ENCODE peak calls at places on chromosomes 1 and 21, in four cellular contexts. Z, R, U and M are unnamed samples.

GRCh38 chr1:247357781-247358211 is 26.1 kb upstream of the ZNF496 start:
- DNase-seq in Z (no peak), R (no peak), U (no peak), M (peak; percentile 70)

GRCh38 chr1:168199056-168199455 is 20.3 kb downstream of the TIPRL start:
- DNase-seq in U (no peak), R (no peak), Z (no peak), M (no peak)

GRCh38 chr1:202571719-202572339 is 138.4 kb downstream of the SYT2 start:
- DNase-seq in R (no peak), U (no peak), Z (no peak), M (no peak)

GRCh38 chr21:33027401-33028185 is 1.9 kb downstream of the OLIG2 start:
- DNase-seq in R (no peak), Z (no peak), U (no peak), M (no peak)

GRCh38 chr1:57018119-57018518 is 52.3 kb upstream of the C8B start:
- DNase-seq in U (no peak), R (no peak), Z (no peak), M (no peak)

GRCh38 chr1:38817958-38818705 is 41.4 kb downstream of the RRAGC start:
- DNase-seq in Z (no peak), U (no peak), R (peak; percentile 81), M (no peak)

GRCh38 chr1:204366759-204367158 is 7.0 kb upstream of the PLEKHA6 start:
- DNase-seq in R (no peak), U (no peak), Z (no peak), M (no peak)

GRCh38 chr1:235411489-235412486 is 44.6 kb downstream of the TBCE start:
- DNase-seq in R (no peak), Z (no peak), U (no peak), M (no peak)

GRCh38 chr1:20936621-20937020 is 149.5 kb upstream of the HP1BP3 start:
- DNase-seq in R (no peak), U (no peak), Z (no peak), M (no peak)

GRCh38 chr1:78839704-78840277 is 166.7 kb downstream of the ADGRL4 start:
- DNase-seq in Z (no peak), U (no peak), R (peak; percentile 17), M (no peak)

GRCh38 chr1:241888232-241888631 is 40.2 kb downstream of the EXO1 start:
- DNase-seq in U (no peak), R (no peak), Z (no peak), M (peak; percentile 29)

GRCh38 chr1:36639461-36639860 is 156.7 kb upstream of the CSF3R start:
- DNase-seq in Z (no peak), U (no peak), R (no peak), M (no peak)

GRCh38 chr1:117210831-117211261 is at the start of gene VTCN1:
- DNase-seq in Z (no peak), R (no peak), U (no peak), M (peak; percentile 55)

GRCh38 chr1:184622136-184622823 is 132.4 kb downstream of the EDEM3 start:
- DNase-seq in U (peak; percentile 62), R (no peak), Z (peak; percentile 90), M (peak; percentile 58)

GRCh38 chr1:53349968-53350852 is 22.3 kb upstream of the LRP8 start:
- DNase-seq in U (no peak), R (peak; percentile 1), Z (no peak), M (no peak)

GRCh38 chr1:200530551-200531261 is 89.8 kb downstream of the KIF14 start:
- DNase-seq in U (no peak), Z (no peak), R (no peak), M (no peak)

GRCh38 chr1:235077571-235078479 is 50.8 kb downstream of the TOMM20 start:
- DNase-seq in Z (no peak), U (no peak), R (no peak), M (no peak)

GRCh38 chr1:202968895-202969295 is 1.8 kb upstream of the CYB5R1 start:
- DNase-seq in U (no peak), Z (no peak), R (no peak), M (peak; percentile 12)

GRCh38 chr1:165631403-165632151 is 543 bp downstream of the MGST3 start:
- DNase-seq in R (peak; percentile 13), U (peak; percentile 39), Z (peak; percentile 53), M (peak; percentile 60)

GRCh38 chr1:109828756-109829505 is 65.2 kb upstream of the EPS8L3 start:
- DNase-seq in Z (no peak), R (no peak), U (no peak), M (no peak)

GRCh38 chr1:53606197-53607095 is 132.5 kb downstream of the GLIS1 start:
- DNase-seq in U (no peak), R (no peak), Z (no peak), M (no peak)

GRCh38 chr1:184533049-184533448 is 146.2 kb downstream of the C1orf21 start:
- DNase-seq in U (no peak), R (no peak), Z (no peak), M (no peak)

GRCh38 chr1:26274801-26275425 is 5.0 kb upstream of the SH3BGRL3 start:
- DNase-seq in U (no peak), Z (no peak), R (no peak), M (no peak)

GRCh38 chr21:28447453-28447852 is 545.2 kb downstream of the LTN1 start:
- DNase-seq in R (no peak), Z (no peak), U (no peak), M (no peak)

GRCh38 chr21:23853796-23854379 is 1753.4 kb downstream of the MRPL39 start:
- DNase-seq in R (no peak), Z (no peak), U (no peak), M (no peak)

GRCh38 chr1:2231667-2232254 is 3.6 kb downstream of the SKI start:
- DNase-seq in R (no peak), Z (no peak), U (peak; percentile 92), M (no peak)

GRCh38 chr1:109617291-109617801 is 2.1 kb downstream of the GNAT2 start:
- DNase-seq in Z (peak; percentile 80), R (no peak), U (no peak), M (peak; percentile 77)

GRCh38 chr1:183259886-183260285 is 73.8 kb downstream of the LAMC2 start:
- DNase-seq in U (no peak), Z (no peak), R (no peak), M (no peak)

GRCh38 chr1:161427733-161428516 is 60.2 kb upstream of the CFAP126 start:
- DNase-seq in U (no peak), Z (no peak), R (no peak), M (no peak)

GRCh38 chr1:114113801-114114750 is 39.6 kb downstream of the SYT6 start:
- DNase-seq in U (no peak), R (no peak), Z (no peak), M (no peak)

GRCh38 chr1:206094024-206094423 is 23.2 kb downstream of the AVPR1B start:
- DNase-seq in R (no peak), Z (no peak), U (no peak), M (no peak)

GRCh38 chr21:25369524-25370300 is 237.6 kb downstream of the MRPL39 start:
- DNase-seq in U (no peak), Z (peak; percentile 83), R (no peak), M (peak; percentile 2)

DNA sequence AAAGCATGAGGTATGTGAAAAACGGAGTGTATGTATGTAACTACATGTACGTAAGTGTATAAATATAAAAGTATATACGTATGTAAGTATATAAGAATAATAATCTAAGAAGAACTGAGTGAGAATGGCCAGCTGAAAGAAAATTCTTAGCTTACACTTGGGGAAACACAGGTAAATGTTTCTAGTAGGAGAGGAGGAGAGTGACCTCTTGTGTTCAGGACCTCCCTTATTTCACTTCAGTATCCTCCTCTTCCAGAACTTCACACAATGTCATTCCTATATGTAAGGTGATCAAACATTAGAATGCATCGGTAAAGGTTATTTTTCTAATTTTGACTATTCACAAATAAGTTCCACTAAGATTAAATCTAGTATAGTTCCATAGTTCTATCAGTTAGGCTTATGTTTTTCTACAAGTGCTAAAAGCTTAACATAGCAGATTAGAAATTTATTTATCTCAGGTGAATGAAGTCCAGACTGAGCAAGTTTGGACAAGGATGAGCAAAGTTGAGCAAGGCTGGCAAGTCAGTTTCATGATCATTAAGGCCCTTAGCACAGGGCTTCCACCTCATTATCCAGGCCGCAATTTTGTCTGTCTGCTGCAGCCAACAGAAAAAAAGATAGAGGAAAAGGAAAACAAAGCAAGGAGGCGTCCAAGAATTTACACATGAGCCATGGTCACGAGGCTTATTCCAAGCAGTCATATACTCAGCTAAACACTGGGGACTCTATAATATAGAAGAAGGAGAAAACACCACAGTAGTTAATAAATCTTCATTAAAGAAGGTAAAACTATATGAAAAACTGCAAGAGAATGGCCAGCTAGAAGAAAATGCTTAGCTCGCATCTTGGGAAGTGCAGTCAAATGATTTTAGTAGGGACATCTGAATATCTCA is 7.1 kb upstream of the MROH9 start:
- DNase-seq in R (no peak), Z (no peak), U (no peak), M (no peak)
- TF ChIP-seq CTCF in R (peak; percentile 20), Z (no peak), U (no peak), M (peak; percentile 18)

GRCh38 chr1:47004004-47004403 is 19.5 kb upstream of the CYP4X1 start:
- DNase-seq in R (no peak), Z (no peak), U (no peak), M (no peak)

GRCh38 chr1:46996659-46997281 is 26.7 kb upstream of the CYP4X1 start:
- DNase-seq in R (no peak), Z (no peak), U (no peak), M (no peak)

GRCh38 chr1:47002211-47002610 is 21.3 kb upstream of the CYP4X1 start:
- DNase-seq in U (no peak), R (no peak), Z (no peak), M (no peak)
- TF ChIP-seq CTCF in U (peak; percentile 22), R (no peak), Z (no peak), M (peak; percentile 45)

DNA sequence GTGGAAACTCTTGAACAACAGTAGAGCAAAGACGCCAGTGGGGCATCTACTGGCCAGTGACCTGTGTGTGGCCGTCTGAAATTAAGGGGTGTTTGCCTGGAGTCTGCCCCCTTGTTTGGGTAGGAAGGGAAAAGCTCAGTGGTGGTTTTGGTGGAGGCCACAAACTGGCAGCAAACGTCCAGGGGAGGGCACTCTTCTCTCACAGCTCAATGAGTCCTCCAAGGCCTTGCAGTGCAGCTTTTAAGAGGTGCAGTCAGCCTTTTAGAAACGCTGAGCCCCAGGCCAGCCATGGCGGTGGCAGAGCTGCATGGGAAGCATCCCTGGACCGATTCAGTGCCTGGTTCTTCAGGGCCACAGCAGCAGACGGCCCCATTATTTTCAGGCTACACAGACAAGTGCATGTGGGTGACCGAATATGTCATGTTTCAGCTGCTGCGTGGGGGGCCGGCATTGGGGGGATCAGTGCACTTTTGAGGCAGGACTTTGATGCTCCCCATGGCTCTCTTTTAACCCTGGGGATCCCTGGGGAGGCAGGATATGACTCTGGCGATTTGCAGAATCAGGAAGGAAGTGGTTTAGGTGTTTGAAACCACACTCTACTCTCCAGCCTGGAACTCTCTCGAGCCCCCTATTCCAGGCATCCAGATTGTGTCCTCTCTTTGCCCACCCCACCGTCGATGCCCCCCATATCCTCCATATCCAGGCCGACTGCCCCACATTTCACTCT is 414.0 kb downstream of the PRDM2 start:
- DNase-seq in Z (no peak), U (no peak), R (peak; percentile 21), M (no peak)
- TF ChIP-seq CTCF in Z (peak; percentile 6), U (peak; percentile 27), R (peak; percentile 71), M (peak; percentile 57)

DNA sequence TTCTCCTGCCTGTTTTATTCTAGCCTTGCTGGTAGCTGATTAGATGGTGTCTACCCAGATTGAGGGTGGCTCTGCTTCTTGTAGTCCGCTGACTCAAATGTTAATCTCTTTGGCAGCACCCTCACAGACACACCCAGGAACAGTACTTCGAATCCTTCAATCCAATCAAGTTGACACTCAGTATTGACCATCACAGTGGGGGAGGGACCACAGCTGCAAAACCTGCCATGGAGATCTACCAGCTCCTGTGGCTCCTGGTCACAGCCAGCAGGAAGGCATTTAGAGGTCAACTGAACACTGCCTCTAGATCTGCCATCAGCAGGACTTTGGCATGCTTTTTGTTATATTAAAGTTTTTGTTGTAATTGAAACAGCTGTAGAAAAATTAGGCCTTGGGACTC is 146.9 kb downstream of the RWDD3 start:
- DNase-seq in U (no peak), Z (no peak), R (no peak), M (no peak)
- TF ChIP-seq CTCF in U (no peak), Z (no peak), R (no peak), M (no peak)